ENCODE peak calls at places on chromosomes 7 and 10, in six cellular contexts. T is fibroblast of lung, D is tibial artery, Y is GM12878, Z is IMR-90, Q is heart left ventricle. E is an unnamed sample.

GRCh38 chr10:92790449-92790848 is 57.9 kb upstream of the EXOC6 start:
- DNase-seq in Y (no peak), Q (no peak), D (no peak), Z (no peak), T (no peak), E (peak; percentile 9)

GRCh38 chr10:108104697-108105096 is 940.2 kb upstream of the SORCS1 start:
- DNase-seq in D (no peak), Z (no peak), Y (no peak), Q (no peak), T (no peak), E (no peak)

GRCh38 chr10:68795886-68796532 is 31.3 kb upstream of the STOX1 start:
- DNase-seq in D (no peak), Q (no peak), T (no peak), Z (no peak), Y (no peak), E (peak; percentile 59)

GRCh38 chr7:75546272-75547015 is 54.3 kb downstream of the SPDYE5 start:
- DNase-seq in Q (no peak), Y (no peak), D (no peak), T (no peak), Z (no peak), E (no peak)

GRCh38 chr10:48461623-48462481 is 143.0 kb downstream of the ARHGAP22 start:
- DNase-seq in Y (no peak), D (no peak), Q (no peak), T (no peak), Z (no peak), E (no peak)

GRCh38 chr7:35255417-35255798 is 1.5 kb upstream of the TBX20 start:
- DNase-seq in Z (no peak), T (no peak), Q (no peak), D (no peak), Y (no peak), E (no peak)

GRCh38 chr10:71453186-71453585 is 56.5 kb downstream of the CDH23 start:
- DNase-seq in T (no peak), Y (no peak), Q (no peak), Z (no peak), D (no peak), E (no peak)

GRCh38 chr10:43219848-43220247 is 47.0 kb downstream of the RASGEF1A start:
- DNase-seq in Q (peak; percentile 12), Z (no peak), D (no peak), T (no peak), Y (no peak), E (no peak)

GRCh38 chr7:87058739-87059524 is 522 bp downstream of the ELAPOR2 start:
- DNase-seq in T (no peak), Z (no peak), Q (no peak), D (no peak), Y (no peak), E (peak; percentile 51)

GRCh38 chr7:84548366-84549085 is 353.9 kb upstream of the SEMA3A start:
- DNase-seq in Q (no peak), T (peak; percentile 97), Y (no peak), Z (peak; percentile 73), D (no peak), E (no peak)

GRCh38 chr10:68594405-68594804 is 34.3 kb downstream of the TET1 start:
- DNase-seq in Z (peak; percentile 67), Y (no peak), T (peak; percentile 76), Q (peak; percentile 58), D (no peak), E (no peak)

GRCh38 chr10:56551037-56551436 is 190.0 kb upstream of the ZWINT start:
- DNase-seq in D (no peak), Z (no peak), T (no peak), Q (no peak), Y (no peak), E (no peak)

GRCh38 chr10:97785731-97786130 is 13.9 kb upstream of the SFRP5 start:
- DNase-seq in Y (no peak), Z (no peak), D (no peak), Q (no peak), T (no peak), E (no peak)

GRCh38 chr7:86647340-86648094 is 3.8 kb downstream of the GRM3 start:
- DNase-seq in Z (no peak), Y (no peak), Q (no peak), T (no peak), D (no peak), E (no peak)

GRCh38 chr10:77700086-77700485 is 62.5 kb upstream of the KCNMA1 start:
- DNase-seq in Y (no peak), T (no peak), Z (no peak), D (no peak), Q (no peak), E (no peak)

GRCh38 chr7:13835442-13835841 is 154.0 kb downstream of the ETV1 start:
- DNase-seq in Y (no peak), D (no peak), Q (no peak), T (no peak), Z (no peak), E (no peak)

GRCh38 chr7:47460251-47460989 is 121.5 kb downstream of the TNS3 start:
- DNase-seq in Z (no peak), D (peak; percentile 62), Q (no peak), Y (no peak), T (no peak), E (no peak)

GRCh38 chr7:21767300-21767900 is 178.3 kb downstream of the CDCA7L start:
- DNase-seq in Q (peak; percentile 38), Z (peak; percentile 24), T (peak; percentile 44), D (no peak), Y (peak; percentile 26), E (peak; percentile 94)

GRCh38 chr10:77545585-77545984 is 92.0 kb downstream of the KCNMA1 start:
- DNase-seq in T (no peak), Z (no peak), Y (no peak), Q (no peak), D (no peak), E (no peak)

GRCh38 chr10:74137992-74138391 is 12.6 kb downstream of the AP3M1 start:
- DNase-seq in Z (no peak), Q (no peak), Y (no peak), D (no peak), T (no peak), E (no peak)

GRCh38 chr10:32446701-32447406 is 914 bp downstream of the CCDC7 start:
- DNase-seq in D (no peak), Z (peak; percentile 22), T (peak; percentile 45), Y (peak; percentile 9), Q (no peak), E (peak; percentile 43)

GRCh38 chr7:42685911-42686310 is 226.0 kb downstream of the C7orf25 start:
- DNase-seq in Q (no peak), D (no peak), T (no peak), Y (no peak), Z (no peak), E (no peak)

GRCh38 chr7:66627876-66628360 is 763 bp upstream of the KCTD7 start:
- DNase-seq in Y (no peak), Q (no peak), D (peak; percentile 77), T (no peak), Z (no peak), E (no peak)

GRCh38 chr7:35624299-35625186 is 70.4 kb downstream of the HERPUD2 start:
- DNase-seq in Q (no peak), D (no peak), Y (no peak), T (peak; percentile 22), Z (peak; percentile 29), E (peak; percentile 35)

GRCh38 chr10:43119416-43120115 is 18.7 kb upstream of the CSGALNACT2 start:
- DNase-seq in Z (no peak), Y (no peak), Q (peak; percentile 15), D (peak; percentile 66), T (no peak), E (no peak)

GRCh38 chr10:63829573-63830149 is 308.5 kb downstream of the REEP3 start:
- DNase-seq in Y (no peak), Q (no peak), Z (no peak), D (no peak), T (no peak), E (no peak)

GRCh38 chr7:33183504-33183903 is 54.1 kb downstream of the BBS9 start:
- DNase-seq in T (no peak), D (no peak), Z (no peak), Q (no peak), Y (no peak), E (no peak)
- H3K27me3 ChIP-seq in T (no peaks in the 10 kb centered on the region), D (no peaks in the 10 kb centered on the region), Z (no peaks in the 10 kb centered on the region), Q (no peaks in the 10 kb centered on the region), Y (no peaks in the 10 kb centered on the region), E (no peaks in the 10 kb centered on the region)

DNA sequence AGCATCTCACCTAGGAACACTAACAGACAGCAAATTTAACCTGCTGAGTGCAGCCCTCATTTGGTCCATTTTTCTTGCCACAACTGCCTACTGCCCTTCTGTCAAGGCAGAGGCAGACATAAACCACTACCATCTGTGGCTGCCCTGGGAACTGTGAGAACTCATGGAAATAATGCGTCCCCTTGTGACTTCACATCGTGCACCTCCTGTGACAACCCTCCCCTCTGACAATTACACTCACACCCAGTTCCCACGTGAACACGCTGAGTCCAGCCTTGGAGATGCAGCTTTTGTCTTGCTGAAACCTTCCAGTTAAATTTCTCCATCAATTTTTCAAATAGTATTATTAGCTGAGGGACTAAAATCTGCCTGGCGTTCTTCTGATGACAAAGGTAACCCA is 193.1 kb upstream of the KLF14 start:
- DNase-seq in Q (no peak), T (no peak), Y (no peak), D (no peak), Z (no peak), E (no peak)
- H3K4me1 ChIP-seq in Q (peaks cover 47% of the 10 kb centered on the region), T (peaks cover 29% of the 10 kb centered on the region), Y (peaks cover 8% of the 10 kb centered on the region), D (peaks cover 41% of the 10 kb centered on the region), Z (peaks cover 26% of the 10 kb centered on the region), E (no peaks in the 10 kb centered on the region)

DNA sequence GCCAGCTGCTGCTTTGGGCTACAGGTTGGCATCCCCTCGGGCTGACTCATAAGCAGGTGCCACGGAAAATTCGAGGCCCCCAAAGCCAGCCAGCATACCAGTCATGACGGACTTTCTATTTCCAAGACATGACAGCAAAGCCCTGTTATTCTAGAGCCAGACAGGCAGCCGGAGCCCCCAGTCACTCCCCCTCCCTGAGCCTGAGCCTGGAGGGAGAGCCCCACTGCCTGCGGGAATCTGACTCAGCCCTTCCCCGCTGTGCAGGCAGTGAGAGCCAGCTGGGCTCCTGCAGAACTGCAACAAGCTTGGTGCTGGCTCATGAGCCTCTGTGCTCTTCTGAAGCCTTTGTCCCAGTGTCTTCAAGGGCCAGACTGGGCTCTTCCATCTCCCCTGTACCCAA is 15.8 kb downstream of the BTBD16 start:
- DNase-seq in T (peak; percentile 86), Q (peak; percentile 86), Z (peak; percentile 77), Y (no peak), D (peak; percentile 76), E (no peak)
- TF ChIP-seq CTCF in T (no peak), Q (no peak), Z (no peak), Y (no peak), D (no peak), E (no peak)

DNA sequence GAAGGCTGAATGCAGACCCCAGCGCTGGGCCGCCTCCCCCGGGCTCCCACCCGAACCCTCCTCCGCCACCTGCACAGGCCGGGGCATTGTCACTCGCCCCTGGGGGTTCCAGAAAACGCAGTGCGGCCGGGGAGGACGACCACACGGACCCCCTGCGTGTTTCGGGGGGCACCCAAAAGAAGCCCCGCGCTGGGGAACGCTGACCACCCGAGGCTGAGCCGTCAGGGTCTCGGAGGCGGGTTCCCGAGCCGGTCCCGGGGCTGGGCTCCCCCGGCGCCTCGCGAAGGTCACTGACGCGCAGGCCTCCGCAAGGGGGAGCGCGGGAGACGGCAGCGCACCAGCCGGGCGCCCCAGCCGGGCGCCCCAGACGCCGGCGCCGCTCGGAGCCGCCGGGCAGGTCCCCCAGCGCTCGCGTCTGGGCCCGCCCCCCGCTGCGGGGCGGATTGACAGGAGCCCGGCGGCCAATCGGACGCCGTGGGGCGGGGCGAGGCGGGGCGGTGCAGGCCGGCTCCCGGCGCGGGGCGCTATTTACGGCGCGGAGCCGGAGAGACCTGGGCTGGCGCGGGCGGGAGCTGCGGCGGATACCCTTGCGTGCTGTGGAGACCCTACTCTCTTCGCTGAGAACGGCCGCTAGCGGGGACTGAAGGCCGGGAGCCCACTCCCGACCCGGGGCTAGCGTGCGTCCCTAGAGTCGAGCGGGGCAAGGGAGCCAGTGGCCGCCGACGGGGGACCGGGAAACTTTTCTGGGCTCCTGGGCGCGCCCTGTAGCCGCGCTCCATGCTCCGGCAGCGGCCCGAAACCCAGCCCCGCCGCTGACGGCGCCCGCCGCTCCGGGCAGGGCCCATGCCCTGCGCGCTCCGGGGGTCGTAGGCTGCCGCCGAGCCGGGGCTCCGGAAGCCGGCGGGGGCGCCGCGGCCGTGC is at the start of gene BAMBI:
- DNase-seq in Z (peak; percentile 89), Q (peak; percentile 93), Y (no peak), D (peak; percentile 93), T (peak; percentile 89), E (peak; percentile 93)
- H3K27me3 ChIP-seq in Z (peaks cover 34% of the 10 kb centered on the region), Q (no peaks in the 10 kb centered on the region), Y (peaks cover 29% of the 10 kb centered on the region), D (no peaks in the 10 kb centered on the region), T (peaks cover 15% of the 10 kb centered on the region), E (peaks cover 25% of the 10 kb centered on the region)

E was measured in MM.1S.